ENCODE peak calls at places on chromosomes 3 and 15, in five cellular contexts. H, C, A, R and G are unnamed samples.

GRCh38 chr15:58758141-58758540 is 8.6 kb upstream of the ADAM10 start:
- DNase-seq in H (no peak), C (no peak), A (no peak), R (no peak), G (no peak)

GRCh38 chr3:53227993-53228885 is 27.6 kb downstream of the TKT start:
- DNase-seq in H (no peak), C (no peak), A (peak), R (no peak), G (no peak)

GRCh38 chr15:45425135-45425534 is 46.8 kb upstream of the GATM start:
- DNase-seq in H (no peak), C (no peak), A (no peak), R (no peak), G (no peak)

GRCh38 chr3:49805884-49806701 is 3.0 kb downstream of the INKA1 start:
- DNase-seq in H (no peak), C (no peak), A (peak), R (peak), G (no peak)

GRCh38 chr15:81863157-81863556 is 182.7 kb downstream of the MEX3B start:
- DNase-seq in H (no peak), C (no peak), A (no peak), R (no peak), G (no peak)

GRCh38 chr3:177641206-177641605 is 443.9 kb upstream of the TBL1XR1 start:
- DNase-seq in H (no peak), C (no peak), A (no peak), R (no peak), G (no peak)

GRCh38 chr15:38054488-38054887 is 120.0 kb downstream of the TMCO5A start:
- DNase-seq in H (no peak), C (no peak), A (no peak), R (no peak), G (no peak)

GRCh38 chr3:27861047-27862036 is 139.2 kb upstream of the EOMES start:
- DNase-seq in H (peak), C (no peak), A (no peak), R (no peak), G (no peak)

GRCh38 chr3:126153695-126154360 is 26.6 kb downstream of the ALDH1L1 start:
- DNase-seq in H (no peak), C (no peak), A (peak), R (no peak), G (no peak)

GRCh38 chr15:72902245-72902928 is 118.8 kb upstream of the ADPGK start:
- DNase-seq in H (no peak), C (peak), A (peak), R (no peak), G (peak)

GRCh38 chr3:150005243-150006102 is 34.8 kb upstream of the PFN2 start:
- DNase-seq in H (no peak), C (no peak), A (no peak), R (no peak), G (no peak)

GRCh38 chr3:52779011-52779410 is 1.6 kb downstream of the ITIH1 start:
- DNase-seq in H (no peak), C (peak), A (peak), R (no peak), G (no peak)

GRCh38 chr3:65490132-65490531 is 548.6 kb downstream of the MAGI1 start:
- DNase-seq in H (no peak), C (no peak), A (no peak), R (no peak), G (no peak)

GRCh38 chr3:27596920-27597319 is 112.7 kb upstream of the SLC4A7 start:
- DNase-seq in H (no peak), C (no peak), A (no peak), R (no peak), G (no peak)

GRCh38 chr3:42256135-42256819 is 9.7 kb downstream of the CCK start:
- DNase-seq in H (no peak), C (no peak), A (no peak), R (no peak), G (no peak)

GRCh38 chr3:173865900-173866498 is 468.5 kb downstream of the NLGN1 start:
- DNase-seq in H (no peak), C (no peak), A (no peak), R (peak), G (no peak)

GRCh38 chr15:61393524-61393923 is 164.4 kb upstream of the RORA start:
- DNase-seq in H (no peak), C (no peak), A (no peak), R (no peak), G (no peak)
- H3K27ac ChIP-seq in H (no peak), C (no peak), A (no peak), R (no peak), G (peak)

GRCh38 chr3:36943601-36944000 is 1.3 kb downstream of the TRANK1 start:
- DNase-seq in H (no peak), C (no peak), A (no peak), R (peak), G (no peak)
- H3K27ac ChIP-seq in H (peak), C (no peak), A (peak), R (no peak), G (peak)

GRCh38 chr3:38325256-38325655 is 21.3 kb upstream of the XYLB start:
- DNase-seq in H (no peak), C (no peak), A (no peak), R (no peak), G (no peak)
- H3K27ac ChIP-seq in H (no peak), C (no peak), A (no peak), R (no peak), G (no peak)

DNA sequence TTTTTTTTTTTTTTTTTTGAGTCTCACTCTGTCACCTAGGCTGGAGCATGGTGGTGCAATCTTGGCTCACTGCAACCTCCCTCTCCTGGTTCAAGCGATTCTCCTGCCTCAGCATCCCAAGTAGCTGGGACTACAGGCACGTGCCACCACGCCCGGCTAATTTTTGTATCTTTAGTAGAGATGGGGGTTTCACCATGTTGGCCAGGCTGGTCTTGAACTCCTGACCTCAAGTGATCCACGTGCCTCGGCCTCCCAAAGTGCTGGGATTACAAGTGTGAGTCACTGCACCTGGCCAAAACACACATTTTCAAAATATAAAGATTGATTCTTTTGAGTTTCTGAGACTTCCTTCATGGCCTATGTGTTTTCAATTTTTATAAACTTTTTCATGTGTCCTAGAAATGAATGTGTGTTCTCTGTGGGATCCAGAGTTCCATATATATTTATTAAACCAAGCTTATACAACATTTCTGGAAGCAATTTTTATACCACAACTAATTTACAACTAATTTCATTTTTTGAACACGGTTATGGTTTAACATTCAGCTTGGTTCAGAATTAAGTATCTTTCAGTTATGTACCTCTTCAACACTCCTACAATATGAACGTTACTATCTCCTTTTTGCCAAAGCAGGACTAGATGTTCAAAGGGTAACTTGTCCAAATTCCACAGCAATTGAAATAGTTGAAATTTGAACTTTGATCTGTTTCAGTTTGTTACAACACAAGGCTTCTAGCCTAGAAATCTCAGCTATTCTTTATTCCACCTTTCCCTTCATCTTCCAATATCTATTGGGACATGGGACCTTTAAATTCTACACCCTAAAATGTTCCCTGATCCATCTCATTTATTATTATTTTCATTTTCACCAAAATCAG is 1.5 kb downstream of the ACAD11 start:
- DNase-seq in H (no peak), C (no peak), A (no peak), R (no peak), G (no peak)
- H3K27ac ChIP-seq in H (no peak), C (no peak), A (no peak), R (no peak), G (no peak)

DNA sequence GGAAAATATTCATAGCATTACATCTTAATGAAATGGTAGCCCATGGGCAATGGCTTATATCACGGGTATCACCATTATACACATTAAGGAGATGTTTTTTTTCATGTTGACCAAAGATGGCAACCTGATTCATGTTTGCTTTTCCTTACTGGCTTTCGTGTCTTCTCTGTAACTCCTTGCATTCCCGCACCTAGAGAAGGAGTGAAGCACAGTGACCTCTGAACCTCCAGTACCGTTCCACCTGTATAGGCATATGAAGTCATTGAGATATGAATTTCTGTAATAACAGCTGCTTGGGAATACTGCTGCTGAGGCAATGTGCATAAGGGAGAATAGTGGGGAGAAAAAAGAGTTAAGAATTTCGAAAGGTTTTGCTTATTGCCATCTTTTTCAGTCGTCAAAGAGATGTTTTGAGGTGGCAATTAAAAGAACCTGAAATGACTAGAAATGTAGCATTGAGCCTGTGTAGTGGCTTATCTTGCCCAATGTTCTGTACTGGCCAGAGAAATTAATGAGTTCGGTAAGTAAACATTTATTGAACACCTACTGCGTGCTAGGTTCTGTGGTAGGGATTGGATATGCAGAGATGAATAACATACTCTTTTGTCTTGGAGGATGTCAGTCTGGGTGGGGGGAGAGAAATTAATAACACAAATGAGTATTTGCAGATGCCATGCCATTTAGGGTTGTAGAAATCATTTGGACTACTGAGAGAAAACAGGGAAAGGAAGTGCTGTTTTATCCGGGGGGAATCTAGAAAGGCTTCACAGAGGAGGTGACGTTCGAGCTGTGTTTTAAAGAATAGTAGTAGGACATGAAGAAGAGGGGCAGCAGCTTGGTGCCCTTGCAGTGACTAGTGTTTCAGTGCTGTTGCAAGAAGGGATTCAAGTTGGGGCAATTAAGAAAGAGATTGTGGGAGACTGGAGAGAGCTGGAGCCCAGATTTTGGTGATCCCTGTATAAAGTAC is 2.5 kb downstream of the FEM1B start:
- DNase-seq in H (no peak), C (no peak), A (no peak), R (peak), G (no peak)
- H3K27ac ChIP-seq in H (peak), C (no peak), A (peak), R (no peak), G (no peak)

GRCh38 chr3:131374741-131375140 is 6.8 kb upstream of the NUDT16 start:
- DNase-seq in H (no peak), C (no peak), A (no peak), R (no peak), G (no peak)

DNA sequence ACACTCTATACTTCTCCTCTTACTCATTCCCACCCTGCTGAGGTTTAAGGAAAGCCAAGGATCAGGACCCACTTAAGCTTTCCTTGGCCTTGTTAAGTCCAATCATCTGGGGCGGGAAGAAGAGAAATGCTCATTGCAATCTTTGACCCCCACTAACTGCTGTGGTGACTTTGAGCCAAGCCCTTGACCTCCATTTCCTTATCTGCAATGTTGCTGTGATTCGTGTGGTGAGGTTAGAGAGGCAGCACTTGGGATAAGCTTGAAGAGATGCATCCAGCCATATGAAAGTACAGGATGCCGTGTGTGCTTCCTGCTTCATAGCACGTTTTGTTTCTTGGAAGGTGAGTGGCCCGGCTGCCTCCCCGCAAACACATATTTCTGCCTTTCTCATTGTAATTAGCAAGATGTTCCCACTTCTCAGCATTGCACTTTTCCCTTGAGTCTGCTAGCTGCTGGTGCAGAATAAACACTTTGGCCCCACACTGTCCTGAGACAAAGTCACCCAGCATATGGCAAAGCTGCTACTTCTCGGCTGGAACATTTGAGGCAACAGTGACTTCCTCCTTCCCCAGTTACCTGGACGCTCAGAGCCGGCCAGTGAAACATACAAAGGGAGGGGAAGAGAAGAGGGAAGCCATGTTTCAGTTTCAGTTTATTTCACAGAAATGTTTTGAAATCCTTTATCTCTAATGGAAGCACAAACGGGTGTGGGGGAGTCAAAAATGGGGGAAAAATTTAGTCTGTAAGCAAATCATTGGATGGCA is 10.5 kb upstream of the NUDT16 start:
- DNase-seq in H (no peak), C (no peak), A (peak), R (no peak), G (no peak)
- H3K27ac ChIP-seq in H (no peak), C (no peak), A (no peak), R (no peak), G (no peak)

GRCh38 chr3:48248095-48248863 is 7.4 kb downstream of the ZNF589 start:
- DNase-seq in H (no peak), C (no peak), A (no peak), R (no peak), G (no peak)
- H3K27ac ChIP-seq in H (no peak), C (no peak), A (no peak), R (peak), G (no peak)